ENCODE peak calls at places on chromosome 1, in ten cellular contexts. X is heart left ventricle, Y is GM23248, K is RWPE2, E is pancreas, L is psoas muscle, F is SJSA1, M is PC-9, I is K562, G is cardiac muscle cell. Z is an unnamed sample. For H3K36me3 and H3K4me1, the result is how much of the 10 kb centered on the place peaks cover.

GRCh38 chr1:63935148-63935547 is 161.3 kb downstream of the ROR1 start:
- DNase-seq in F (no peak), Y (peak), X (peak), K (no peak), I (no peak), G (no peak), M (no peak), E (no peak), L (no peak), Z (no peak)

GRCh38 chr1:244066954-244067716 is 16.1 kb downstream of the ZBTB18 start:
- DNase-seq in K (no peak), M (no peak), Y (no peak), X (no peak), G (no peak), L (no peak), E (no peak), I (no peak), F (no peak), Z (no peak)

GRCh38 chr1:155128755-155129473 is 1.2 kb downstream of the EFNA1 start:
- DNase-seq in G (peak), K (no peak), Y (no peak), F (no peak), X (peak), E (peak), L (peak), M (peak), I (no peak), Z (peak)

GRCh38 chr1:22976461-22977243 is 4.0 kb upstream of the LACTBL1 start:
- DNase-seq in M (peak), G (peak), E (peak), I (peak), X (peak), L (no peak), F (peak), Y (peak), K (no peak), Z (peak)

GRCh38 chr1:228830954-228831481 is 95.7 kb downstream of the RHOU start:
- DNase-seq in X (no peak), L (no peak), I (no peak), E (peak), K (no peak), M (no peak), Y (peak), G (peak), F (peak), Z (no peak)

GRCh38 chr1:59051007-59051406 is 245.9 kb upstream of the FGGY start:
- DNase-seq in G (no peak), L (no peak), F (no peak), Y (no peak), I (no peak), K (no peak), E (no peak), X (no peak), M (no peak), Z (no peak)

GRCh38 chr1:157091668-157092273 is 7.8 kb downstream of the ETV3L start:
- DNase-seq in E (no peak), I (no peak), X (no peak), F (no peak), K (no peak), M (no peak), G (no peak), Y (no peak), L (no peak), Z (no peak)

GRCh38 chr1:42684139-42684538 is 1.9 kb downstream of the YBX1 start:
- DNase-seq in E (no peak), F (no peak), X (no peak), Y (peak), I (no peak), G (peak), L (no peak), M (no peak), K (no peak), Z (no peak)

GRCh38 chr1:18922848-18923475 is 20.6 kb upstream of the ALDH4A1 start:
- DNase-seq in F (no peak), L (peak), E (no peak), X (no peak), G (no peak), K (no peak), I (no peak), M (no peak), Y (no peak), Z (no peak)

GRCh38 chr1:204902674-204903073 is 32.0 kb downstream of the NFASC start:
- DNase-seq in I (no peak), G (no peak), K (no peak), Y (no peak), E (no peak), L (no peak), F (no peak), M (no peak), X (no peak), Z (no peak)

GRCh38 chr1:175016073-175016722 is 7.0 kb downstream of the MRPS14 start:
- DNase-seq in L (no peak), K (no peak), X (no peak), M (no peak), Y (peak), F (no peak), E (no peak), G (no peak), I (no peak), Z (no peak)

DNA sequence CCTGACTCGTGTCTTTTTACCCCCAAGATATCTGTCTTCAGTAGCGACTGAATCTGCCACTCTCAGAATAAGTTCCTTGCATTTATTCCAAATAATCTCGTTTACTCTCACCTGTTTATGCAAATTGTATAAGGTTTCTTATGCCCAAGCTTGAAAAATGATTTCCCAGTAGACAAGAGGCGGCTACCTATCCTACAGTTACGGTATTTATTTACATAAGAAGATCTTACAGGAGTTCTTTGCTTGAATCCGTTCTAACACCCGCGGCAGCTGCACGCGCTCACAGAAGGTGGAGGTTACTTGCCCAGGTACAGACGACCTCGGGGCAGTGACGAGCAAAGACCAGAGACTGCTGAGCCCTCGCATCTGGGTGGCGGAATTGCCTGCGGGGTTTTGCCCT is 79.8 kb downstream of the SKI start:
- DNase-seq in Y (no peak), M (no peak), L (no peak), G (no peak), X (no peak), F (no peak), I (no peak), E (no peak), K (no peak), Z (no peak)
- H3K36me3 ChIP-seq in Y (under half), M (under half), L (half or more), G (under half), X (under half), F (half or more), I (half or more), E (under half), K (under half), Z (half or more)

DNA sequence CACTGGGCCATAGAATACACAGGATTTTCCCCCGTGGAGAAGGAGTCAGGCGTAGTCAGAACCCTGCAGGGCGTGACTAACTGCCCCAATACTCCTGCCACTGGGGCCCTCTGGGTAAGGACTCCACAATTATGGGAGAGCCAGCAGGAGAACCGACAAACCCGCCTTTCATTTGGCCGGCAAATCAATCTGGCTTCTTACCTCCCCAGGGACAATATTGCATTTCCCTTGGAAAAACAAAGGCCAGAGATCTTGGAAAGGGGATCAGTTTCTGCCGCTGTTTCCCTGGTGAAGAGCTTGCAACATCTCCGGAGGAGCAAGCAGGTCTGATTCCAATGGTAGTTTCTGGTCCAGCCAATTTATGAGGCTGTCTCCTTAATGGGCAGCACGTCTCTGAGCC is 4.5 kb downstream of the TRABD2B start:
- DNase-seq in L (peak), X (peak), Y (peak), E (no peak), M (no peak), K (no peak), I (no peak), G (peak), F (no peak), Z (no peak)
- H3K4me1 ChIP-seq in L (under half), X (under half), Y (under half), E (under half), M (under half), K (under half), I (under half), G (under half), F (under half), Z (under half)

GRCh38 chr1:202540448-202540847 is 169.8 kb downstream of the SYT2 start:
- DNase-seq in X (no peak), K (no peak), G (no peak), Y (peak), L (no peak), M (no peak), I (no peak), E (no peak), F (no peak), Z (no peak)
- H3K27ac ChIP-seq in X (peak), K (no peak), G (peak), Y (peak), L (peak), M (no peak), I (no peak), E (no peak), F (no peak), Z (peak)

GRCh38 chr1:111814642-111815041 is 58.9 kb downstream of the DDX20 start:
- DNase-seq in E (no peak), L (no peak), M (no peak), Y (no peak), I (peak), G (no peak), K (no peak), X (no peak), F (no peak), Z (no peak)

GRCh38 chr1:111813440-111814304 is 58.0 kb downstream of the DDX20 start:
- DNase-seq in F (no peak), Y (no peak), L (no peak), I (peak), K (no peak), M (no peak), G (peak), X (no peak), E (no peak), Z (no peak)

GRCh38 chr1:111812306-111812705 is 56.6 kb downstream of the DDX20 start:
- DNase-seq in E (no peak), F (no peak), L (no peak), M (no peak), K (no peak), X (no peak), Y (no peak), G (no peak), I (no peak), Z (no peak)

GRCh38 chr1:111811891-111812290 is 56.2 kb downstream of the DDX20 start:
- DNase-seq in K (no peak), M (no peak), I (no peak), L (no peak), F (no peak), E (no peak), G (no peak), Y (no peak), X (no peak), Z (no peak)

DNA sequence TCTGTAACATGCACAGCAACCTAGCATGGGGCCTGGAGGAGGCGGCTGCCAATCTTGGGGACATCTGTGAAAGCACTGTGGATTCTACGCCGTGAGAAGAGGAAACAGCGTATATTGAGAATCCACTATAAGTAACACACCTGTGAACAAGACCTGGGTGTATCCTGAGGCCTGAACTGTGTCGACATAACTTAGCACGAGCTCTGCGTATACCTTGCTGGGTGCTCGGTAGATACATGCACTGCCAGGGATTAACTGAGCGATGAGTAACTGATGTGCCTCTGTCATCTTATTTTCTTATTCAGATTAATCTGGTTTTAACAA is 58.6 kb downstream of the DDX20 start:
- DNase-seq in L (no peak), E (no peak), Y (no peak), M (no peak), F (no peak), K (no peak), G (no peak), X (no peak), I (no peak), Z (no peak)
- H3K36me3 ChIP-seq in L (under half), E (under half), Y (under half), M (under half), F (under half), K (under half), G (under half), X (under half), I (under half), Z (under half)

DNA sequence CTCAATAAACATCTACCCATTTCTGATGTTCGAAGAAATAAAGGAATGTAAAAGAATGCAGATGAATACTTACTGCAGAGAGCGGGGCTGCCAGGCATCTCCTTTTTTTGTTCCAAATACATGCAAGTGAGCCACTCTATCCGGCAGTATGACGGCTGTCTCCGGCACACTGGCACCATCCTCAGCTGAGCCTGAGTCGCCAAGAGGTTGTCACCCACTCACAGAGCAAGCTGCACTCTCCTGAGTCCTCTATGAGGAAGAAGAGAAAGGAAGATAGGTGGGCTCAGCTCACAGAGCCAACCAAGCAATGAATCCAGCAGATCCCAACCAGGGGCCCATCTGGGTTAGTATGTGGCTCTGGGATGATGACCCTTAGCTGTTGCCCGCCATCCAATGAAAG is 65.3 kb downstream of the CD46 start:
- DNase-seq in G (no peak), E (peak), L (peak), Y (no peak), I (no peak), M (no peak), F (no peak), K (no peak), X (no peak), Z (no peak)
- H3K4me1 ChIP-seq in G (under half), E (half or more), L (half or more), Y (under half), I (half or more), M (under half), F (under half), K (under half), X (half or more), Z (half or more)